ENCODE peak calls at places on chromosomes 4 and X, in five cellular contexts. G is left cardiac atrium, N is cardiac muscle cell, V is pulmonary artery endothelial cell, O is skeletal muscle cell. H is an unnamed sample.
A peak's percentile ranks its signal among the peaks of the same experiment; 100 is the strongest.

GRCh38 chr4:23237771-23238170 is 545.0 kb downstream of the GBA3 start:
- DNase-seq in G (peak; percentile 48), N (peak; percentile 12), V (no peak), O (no peak), H (no peak)

GRCh38 chrX:132270699-132271098 is 51.5 kb upstream of the RAP2C start:
- DNase-seq in V (no peak), G (peak; percentile 63), O (peak; percentile 90), N (peak; percentile 85), H (no peak)

GRCh38 chrX:111005151-111005550 is 90.8 kb upstream of the PAK3 start:
- DNase-seq in V (no peak), N (no peak), O (no peak), G (no peak), H (no peak)

GRCh38 chr4:23827971-23828680 is 61.7 kb downstream of the PPARGC1A start:
- DNase-seq in O (no peak), V (no peak), N (no peak), G (no peak), H (no peak)

GRCh38 chrX:38172596-38172995 is 48.1 kb downstream of the SRPX start:
- DNase-seq in V (no peak), G (no peak), O (no peak), N (no peak), H (no peak)

GRCh38 chrX:42920752-42921151 is 142.8 kb upstream of the PPP1R2C start:
- DNase-seq in O (no peak), N (no peak), G (no peak), V (no peak), H (no peak)

GRCh38 chr4:75821966-75822365 is 80.3 kb downstream of the PPEF2 start:
- DNase-seq in O (no peak), V (no peak), G (no peak), N (peak; percentile 34), H (no peak)

GRCh38 chrX:8967471-8967870 is 66.5 kb downstream of the FAM9B start:
- DNase-seq in O (no peak), N (no peak), V (no peak), G (no peak), H (no peak)

GRCh38 chr4:14977836-14978235 is 24.4 kb upstream of the CPEB2 start:
- DNase-seq in N (no peak), V (no peak), O (no peak), G (no peak), H (no peak)

GRCh38 chrX:69493193-69493592 is 10.9 kb upstream of the NALF2 start:
- DNase-seq in G (no peak), O (no peak), V (no peak), N (peak; percentile 30), H (no peak)

GRCh38 chrX:69361286-69361926 is 142.7 kb upstream of the NALF2 start:
- DNase-seq in N (peak; percentile 70), G (no peak), O (peak; percentile 18), V (no peak), H (no peak)

GRCh38 chr4:16133406-16133805 is 49.6 kb upstream of the PROM1 start:
- DNase-seq in O (no peak), G (no peak), V (no peak), N (no peak), H (no peak)

GRCh38 chr4:3284734-3285557 is 7.9 kb upstream of the RGS12 start:
- DNase-seq in N (no peak), V (no peak), G (no peak), O (no peak), H (no peak)

GRCh38 chr4:98672583-98673281 is 14.3 kb upstream of the TSPAN5 start:
- DNase-seq in O (no peak), V (no peak), N (no peak), G (no peak), H (no peak)

GRCh38 chrX:151151668-151152267 is 24.6 kb upstream of the GPR50 start:
- DNase-seq in N (peak; percentile 64), G (no peak), V (peak; percentile 32), O (peak; percentile 11), H (peak; percentile 42)

GRCh38 chr4:8290701-8290970 is 21.1 kb downstream of the HTRA3 start:
- DNase-seq in O (no peak), V (no peak), N (no peak), G (peak; percentile 13), H (no peak)

GRCh38 chr4:89067407-89067806 is 10.4 kb upstream of the FAM13A start:
- DNase-seq in V (no peak), G (no peak), O (no peak), N (no peak), H (no peak)